ENCODE peak calls at places on chromosomes 7 and 10, in seven cellular contexts. Q is activated CD4-positive, alpha-beta T cell treated with anti-CD3 and anti-CD28 coated beads, Interleukin-2, amount 50 U/mL, for 48 hours; B is HS-27A; D is stimulated activated CD8-positive, alpha-beta memory T cell treated with anti-CD3 and anti-CD28 coated beads, Interleukin-4, amount 100 ng/mL, for 1 hour; O is AG10803; R is non-pigmented ciliary epithelial cell; V is ovary. J is an unnamed sample.

GRCh38 chr10:74072503-74072902 is 74.6 kb downstream of the VCL start:
- DNase-seq in Q (no peak), B (no peak), D (no peak), O (peak; percentile 50), R (no peak), V (no peak), J (no peak)

GRCh38 chr10:55146032-55146431 is 345.0 kb upstream of the PCDH15 start:
- DNase-seq in Q (no peak), B (no peak), D (no peak), O (no peak), R (peak; percentile 64), V (no peak), J (no peak)

GRCh38 chr10:82535457-82535856 is 660.5 kb downstream of the NRG3 start:
- DNase-seq in Q (no peak), B (no peak), D (no peak), O (no peak), R (no peak), V (no peak), J (no peak)

GRCh38 chr10:77091745-77092144 is 545.9 kb downstream of the KCNMA1 start:
- DNase-seq in Q (no peak), B (no peak), D (no peak), O (no peak), R (no peak), V (no peak), J (no peak)

GRCh38 chr7:91434821-91435220 is 170.6 kb downstream of the FZD1 start:
- DNase-seq in Q (no peak), B (no peak), D (no peak), O (peak; percentile 52), R (no peak), V (no peak), J (peak; percentile 24)

GRCh38 chr7:106485031-106485551 is 175.9 kb downstream of the CCDC71L start:
- DNase-seq in Q (no peak), B (no peak), D (no peak), O (peak; percentile 88), R (peak; percentile 58), V (no peak), J (peak; percentile 73)

GRCh38 chr7:102085223-102085772 is 201.4 kb upstream of the SH2B2 start:
- DNase-seq in Q (no peak), B (no peak), D (no peak), O (no peak), R (no peak), V (no peak), J (no peak)

GRCh38 chr10:95697429-95697828 is 3.7 kb upstream of the TCTN3 start:
- DNase-seq in Q (no peak), B (no peak), D (no peak), O (no peak), R (no peak), V (no peak), J (no peak)

GRCh38 chr7:69334706-69335105 is 263.6 kb upstream of the AUTS2 start:
- DNase-seq in Q (no peak), B (no peak), D (no peak), O (peak; percentile 92), R (no peak), V (no peak), J (peak; percentile 19)

GRCh38 chr7:81831883-81832282 is 62.0 kb upstream of the HGF start:
- DNase-seq in Q (no peak), B (no peak), D (no peak), O (no peak), R (no peak), V (no peak), J (no peak)

GRCh38 chr7:41487229-41487861 is 215.5 kb downstream of the INHBA start:
- DNase-seq in Q (no peak), B (no peak), D (no peak), O (no peak), R (no peak), V (no peak), J (no peak)

GRCh38 chr10:96089116-96089515 is 41.0 kb upstream of the ZNF518A start:
- DNase-seq in Q (no peak), B (no peak), D (no peak), O (no peak), R (no peak), V (no peak), J (no peak)

GRCh38 chr7:28490831-28491230 is 78.5 kb downstream of the CREB5 start:
- DNase-seq in Q (no peak), B (no peak), D (no peak), O (no peak), R (no peak), V (no peak), J (no peak)

GRCh38 chr10:123331438-123331837 is 177.2 kb downstream of the BUB3 start:
- DNase-seq in Q (no peak), B (no peak), D (no peak), O (no peak), R (no peak), V (no peak), J (no peak)

GRCh38 chr10:30353851-30354250 is 4.8 kb upstream of the MTPAP start:
- DNase-seq in Q (no peak), B (peak; percentile 75), D (no peak), O (peak; percentile 95), R (peak; percentile 70), V (no peak), J (peak; percentile 82)

GRCh38 chr10:59234194-59234593 is 57.8 kb downstream of the PHYHIPL start:
- DNase-seq in Q (no peak), B (no peak), D (no peak), O (no peak), R (peak; percentile 9), V (no peak), J (no peak)

GRCh38 chr7:155830961-155831806 is 18.9 kb upstream of the SHH start:
- DNase-seq in Q (no peak), B (no peak), D (no peak), O (no peak), R (no peak), V (no peak), J (no peak)

GRCh38 chr10:24824536-24824935 is 100.8 kb upstream of the ARHGAP21 start:
- DNase-seq in Q (no peak), B (no peak), D (no peak), O (no peak), R (no peak), V (no peak), J (no peak)

GRCh38 chr10:43395571-43396060 is 13.4 kb downstream of the HNRNPF start:
- DNase-seq in Q (peak; percentile 66), B (no peak), D (no peak), O (no peak), R (no peak), V (peak; percentile 51), J (no peak)

GRCh38 chr7:128707752-128708151 is 31.4 kb upstream of the CALU start:
- DNase-seq in Q (no peak), B (no peak), D (no peak), O (no peak), R (no peak), V (no peak), J (no peak)

GRCh38 chr10:51005551-51005950 is 68.7 kb upstream of the PRKG1 start:
- DNase-seq in Q (no peak), B (no peak), D (no peak), O (no peak), R (no peak), V (no peak), J (no peak)

GRCh38 chr10:606767-607544 is 82.5 kb downstream of the DIP2C start:
- DNase-seq in Q (no peak), B (no peak), D (no peak), O (peak; percentile 50), R (no peak), V (no peak), J (no peak)

GRCh38 chr7:132182992-132183391 is 393.3 kb downstream of the PLXNA4 start:
- DNase-seq in Q (no peak), B (no peak), D (no peak), O (no peak), R (no peak), V (no peak), J (no peak)

GRCh38 chr10:117391436-117392205 is 16.4 kb upstream of the PDZD8 start:
- DNase-seq in Q (no peak), B (no peak), D (no peak), O (peak; percentile 79), R (no peak), V (no peak), J (peak; percentile 60)

GRCh38 chr10:118258285-118258684 is 83.8 kb downstream of the FAM204A start:
- DNase-seq in Q (no peak), B (no peak), D (no peak), O (no peak), R (no peak), V (no peak), J (no peak)

GRCh38 chr7:33868151-33868550 is 37.2 kb upstream of the BMPER start:
- DNase-seq in Q (no peak), B (no peak), D (no peak), O (peak; percentile 93), R (no peak), V (no peak), J (peak; percentile 63)

GRCh38 chr10:87706731-87707130 is 47.1 kb downstream of the PAPSS2 start:
- DNase-seq in Q (no peak), B (no peak), D (no peak), O (no peak), R (no peak), V (no peak), J (no peak)

GRCh38 chr7:76292206-76292573 is 10.3 kb upstream of the HSPB1 start:
- DNase-seq in Q (no peak), B (no peak), D (no peak), O (peak; percentile 50), R (no peak), V (no peak), J (no peak)

GRCh38 chr7:150908173-150908572 is 55.9 kb downstream of the AOC1 start:
- DNase-seq in Q (no peak), B (no peak), D (no peak), O (no peak), R (no peak), V (no peak), J (no peak)

GRCh38 chr7:44638611-44639557 is 32.5 kb downstream of the OGDH start:
- DNase-seq in Q (peak; percentile 89), B (peak; percentile 66), D (peak; percentile 62), O (peak; percentile 75), R (no peak), V (peak; percentile 44), J (peak; percentile 88)

GRCh38 chr10:7956508-7956907 is 98.0 kb upstream of the GATA3 start:
- DNase-seq in Q (no peak), B (no peak), D (no peak), O (peak; percentile 86), R (peak; percentile 48), V (no peak), J (peak; percentile 79)

GRCh38 chr7:112199035-112199655 is 7.1 kb downstream of the DOCK4 start:
- DNase-seq in Q (no peak), B (no peak), D (no peak), O (peak; percentile 20), R (no peak), V (no peak), J (no peak)

GRCh38 chr10:93867481-93867880 is 26.3 kb upstream of the SLC35G1 start:
- DNase-seq in Q (no peak), B (no peak), D (no peak), O (no peak), R (no peak), V (no peak), J (no peak)

GRCh38 chr10:124339951-124340760 is 78.6 kb downstream of the OAT start:
- DNase-seq in Q (no peak), B (no peak), D (no peak), O (peak; percentile 91), R (peak; percentile 40), V (peak; percentile 54), J (no peak)

GRCh38 chr10:99548041-99548530 is 15.3 kb downstream of the NKX2-3 start:
- DNase-seq in Q (no peak), B (peak; percentile 66), D (no peak), O (peak; percentile 11), R (no peak), V (no peak), J (no peak)

GRCh38 chr7:36870625-36871354 is 146.5 kb upstream of the AOAH start:
- DNase-seq in Q (no peak), B (no peak), D (no peak), O (no peak), R (no peak), V (no peak), J (no peak)

GRCh38 chr7:130037703-130038102 is 13.5 kb downstream of the ZC3HC1 start:
- DNase-seq in Q (no peak), B (no peak), D (no peak), O (peak; percentile 12), R (no peak), V (no peak), J (peak; percentile 15)

GRCh38 chr7:152177696-152178404 is 152.4 kb downstream of the GALNT11 start:
- DNase-seq in Q (no peak), B (no peak), D (no peak), O (no peak), R (no peak), V (no peak), J (no peak)

J was measured in GM03348.